ENCODE peak calls at places on chromosomes 13 and 19, in four cellular contexts. W is osteocyte, L is DND-41, T is right cardiac atrium. V is an unnamed sample.

GRCh38 chr13:88729605-88730004 is 1058.4 kb downstream of the SLITRK5 start:
- DNase-seq in W (no peak), L (no peak), T (no peak), V (no peak)

GRCh38 chr19:43489310-43489709 is 15.2 kb downstream of the PHLDB3 start:
- DNase-seq in L (no peak), T (no peak), W (no peak), V (no peak)

GRCh38 chr19:32816555-32817099 is 52.9 kb downstream of the SLC7A9 start:
- DNase-seq in L (no peak), T (no peak), W (no peak), V (no peak)

GRCh38 chr19:58182577-58182988 is 278 bp upstream of the ZNF274 start:
- DNase-seq in L (peak), T (no peak), W (no peak), V (peak)

GRCh38 chr13:109869312-109870237 is 83.2 kb upstream of the IRS2 start:
- DNase-seq in L (no peak), T (peak), W (no peak), V (peak)

GRCh38 chr13:60351326-60351725 is 45.7 kb upstream of the TDRD3 start:
- DNase-seq in T (no peak), L (no peak), W (no peak), V (no peak)

GRCh38 chr19:52343548-52343947 is 7.5 kb downstream of the ZNF610 start:
- DNase-seq in L (peak), W (no peak), T (peak), V (no peak)

GRCh38 chr13:113192902-113193301 is 15.6 kb downstream of the PCID2 start:
- DNase-seq in L (no peak), T (no peak), W (no peak), V (no peak)

GRCh38 chr19:1355974-1356865 is 27.5 kb upstream of the NDUFS7 start:
- DNase-seq in W (no peak), T (no peak), L (no peak), V (no peak)

GRCh38 chr13:112905619-112905989 is 63.4 kb upstream of the MCF2L start:
- DNase-seq in T (no peak), L (no peak), W (no peak), V (no peak)

GRCh38 chr19:45506246-45506990 is 861 bp upstream of the VASP start:
- DNase-seq in T (peak), W (peak), L (peak), V (peak)

GRCh38 chr13:110444226-110444653 is 117.3 kb downstream of the RAB20 start:
- DNase-seq in T (no peak), W (no peak), L (no peak), V (no peak)

GRCh38 chr13:111241862-111242261 is 78.6 kb upstream of the TEX29 start:
- DNase-seq in T (no peak), L (no peak), W (no peak), V (no peak)

GRCh38 chr19:39038098-39038497 is 5.7 kb upstream of the FBXO27 start:
- DNase-seq in L (no peak), W (no peak), T (peak), V (no peak)

GRCh38 chr19:11446652-11447301 is 11.3 kb downstream of the PRKCSH start:
- DNase-seq in T (peak), L (peak), W (no peak), V (peak)

GRCh38 chr19:18479964-18480723 is 41.7 kb downstream of the ELL start:
- DNase-seq in W (no peak), L (no peak), T (peak), V (no peak)

GRCh38 chr19:49120868-49121267 is 1.5 kb downstream of the PPFIA3 start:
- DNase-seq in L (no peak), T (no peak), W (no peak), V (no peak)

GRCh38 chr13:39405107-39405506 is 197.9 kb downstream of the LHFPL6 start:
- DNase-seq in T (no peak), L (no peak), W (no peak), V (no peak)

GRCh38 chr13:45102136-45102802 is 18.0 kb upstream of the GTF2F2 start:
- DNase-seq in L (no peak), W (no peak), T (no peak), V (no peak)

GRCh38 chr19:13093407-13094284 is 9.0 kb downstream of the LYL1 start:
- DNase-seq in T (peak), W (peak), L (peak), V (peak)

V was measured in heart left ventricle.